ENCODE peak calls at places on chromosomes 7 and 10, in nine cellular contexts. D is stimulated activated CD4-positive, alpha-beta T cell treated with anti-CD3 and anti-CD28 coated beads, Interleukin-4, amount 100 ng/mL, for 1 hour; A is CD8-positive, alpha-beta T cell; N is iPS-NIHi11; X is natural killer cell treated with Interleukin-12 subunit alpha and Interleukin-12 subunit beta and Interleukin-15 and Interleukin-18, amount 100 ng/mL, for 72 hours; F is mammary epithelial cell; J is ecto neural progenitor cell; C is lung microvascular endothelial cell; V is cardiac fibroblast. L is an unnamed sample.

GRCh38 chr10:6912424-6912823 is 332.3 kb upstream of the PRKCQ start:
- DNase-seq in D (no peak), A (no peak), N (no peak), X (no peak), F (peak; percentile 92), J (no peak), C (no peak), V (peak; percentile 69), L (peak; percentile 15)

GRCh38 chr7:63073736-63074135 is 924.9 kb upstream of the ZNF722 start:
- DNase-seq in D (no peak), A (no peak), N (no peak), X (no peak), F (no peak), J (peak; percentile 28), C (no peak), V (no peak), L (no peak)

GRCh38 chr10:33630761-33631160 is 296.3 kb upstream of the NRP1 start:
- DNase-seq in D (no peak), A (no peak), N (no peak), X (no peak), F (no peak), J (no peak), C (no peak), V (no peak), L (no peak)

GRCh38 chr7:12196386-12196785 is 14.7 kb upstream of the TMEM106B start:
- DNase-seq in D (no peak), A (no peak), N (no peak), X (no peak), F (no peak), J (no peak), C (no peak), V (no peak), L (no peak)

GRCh38 chr10:75050520-75050919 is 60.9 kb upstream of the SAMD8 start:
- DNase-seq in D (no peak), A (no peak), N (no peak), X (no peak), F (no peak), J (peak; percentile 41), C (no peak), V (no peak), L (no peak)

GRCh38 chr10:11553773-11554381 is 57.6 kb downstream of the USP6NL start:
- DNase-seq in D (no peak), A (no peak), N (no peak), X (no peak), F (no peak), J (no peak), C (no peak), V (no peak), L (no peak)

GRCh38 chr7:81516898-81517297 is 252.9 kb downstream of the HGF start:
- DNase-seq in D (no peak), A (no peak), N (no peak), X (no peak), F (peak; percentile 8), J (no peak), C (no peak), V (no peak), L (peak; percentile 42)

GRCh38 chr7:132782777-132783633 is 206.7 kb upstream of the PLXNA4 start:
- DNase-seq in D (no peak), A (no peak), N (no peak), X (no peak), F (no peak), J (no peak), C (no peak), V (peak; percentile 17), L (peak; percentile 84)

L was measured in IMR-90.